ENCODE peak calls at places on chromosomes 5 and 9, in nine cellular contexts. N, T, F, U, Y, J, R, X and A are unnamed samples. For H3K4me1, the result is how much of the 10 kb centered on the place peaks cover.

GRCh38 chr5:171336486-171337206 is 27.6 kb downstream of the TLX3 start:
- DNase-seq in N (no peak), T (peak), F (peak), U (no peak), Y (no peak), J (peak), R (no peak), X (peak), A (peak)

GRCh38 chr5:122362361-122362760 is 50.3 kb downstream of the SNCAIP start:
- DNase-seq in N (no peak), T (no peak), F (no peak), U (no peak), Y (no peak), J (no peak), R (no peak), X (no peak), A (no peak)

GRCh38 chr9:125924351-125924750 is 177.2 kb downstream of the PBX3 start:
- DNase-seq in N (no peak), T (no peak), F (no peak), U (no peak), Y (no peak), J (no peak), R (no peak), X (no peak), A (no peak)

GRCh38 chr5:181167814-181168488 is 20.6 kb downstream of the OR2V2 start:
- DNase-seq in N (no peak), T (no peak), F (no peak), U (peak), Y (no peak), J (peak), R (no peak), X (peak), A (no peak)

GRCh38 chr9:70421020-70421271 is 6.5 kb upstream of the KLF9 start:
- DNase-seq in N (no peak), T (no peak), F (no peak), U (no peak), Y (no peak), J (no peak), R (no peak), X (no peak), A (no peak)

GRCh38 chr9:21750021-21750735 is 52.3 kb upstream of the MTAP start:
- DNase-seq in N (no peak), T (no peak), F (no peak), U (no peak), Y (no peak), J (no peak), R (no peak), X (no peak), A (no peak)

GRCh38 chr5:142587354-142587965 is 98.4 kb downstream of the FGF1 start:
- DNase-seq in N (no peak), T (peak), F (peak), U (peak), Y (no peak), J (peak), R (no peak), X (peak), A (no peak)

GRCh38 chr9:118395415-118395814 is 691.2 kb downstream of the TLR4 start:
- DNase-seq in N (no peak), T (no peak), F (no peak), U (no peak), Y (no peak), J (no peak), R (no peak), X (no peak), A (no peak)

GRCh38 chr5:62042007-62042406 is 264.0 kb upstream of the KIF2A start:
- DNase-seq in N (no peak), T (no peak), F (no peak), U (no peak), Y (no peak), J (no peak), R (no peak), X (no peak), A (no peak)

GRCh38 chr5:102971693-102972293 is 148.1 kb downstream of the GIN1 start:
- DNase-seq in N (no peak), T (peak), F (no peak), U (no peak), Y (no peak), J (peak), R (no peak), X (peak), A (no peak)

GRCh38 chr9:81410201-81410600 is 279.1 kb downstream of the TLE1 start:
- DNase-seq in N (no peak), T (peak), F (no peak), U (no peak), Y (no peak), J (no peak), R (no peak), X (no peak), A (no peak)

GRCh38 chr9:19940808-19941207 is 152.0 kb upstream of the SLC24A2 start:
- DNase-seq in N (no peak), T (no peak), F (no peak), U (no peak), Y (no peak), J (no peak), R (no peak), X (no peak), A (no peak)

GRCh38 chr5:169012471-169012870 is 288.5 kb downstream of the SLIT3 start:
- DNase-seq in N (no peak), T (no peak), F (no peak), U (no peak), Y (no peak), J (no peak), R (no peak), X (no peak), A (no peak)

GRCh38 chr9:26974927-26975326 is 18.7 kb downstream of the IFT74 start:
- DNase-seq in N (no peak), T (no peak), F (no peak), U (no peak), Y (no peak), J (no peak), R (no peak), X (peak), A (no peak)

GRCh38 chr9:121985792-121986494 is 107.2 kb downstream of the TTLL11 start:
- DNase-seq in N (no peak), T (no peak), F (peak), U (no peak), Y (no peak), J (no peak), R (no peak), X (no peak), A (no peak)

GRCh38 chr5:98604301-98604700 is 169.2 kb upstream of the RGMB start:
- DNase-seq in N (no peak), T (no peak), F (no peak), U (no peak), Y (no peak), J (no peak), R (no peak), X (no peak), A (no peak)

GRCh38 chr9:109467936-109468335 is 30.2 kb downstream of the PTPN3 start:
- DNase-seq in N (no peak), T (no peak), F (no peak), U (no peak), Y (no peak), J (peak), R (no peak), X (peak), A (no peak)

GRCh38 chr9:23563497-23563896 is 262.5 kb downstream of the ELAVL2 start:
- DNase-seq in N (no peak), T (no peak), F (no peak), U (no peak), Y (no peak), J (no peak), R (no peak), X (no peak), A (no peak)

GRCh38 chr9:76216161-76216649 is 178.0 kb downstream of the RFK start:
- DNase-seq in N (no peak), T (peak), F (no peak), U (no peak), Y (no peak), J (no peak), R (no peak), X (no peak), A (no peak)

GRCh38 chr5:17190242-17190778 is 27.1 kb upstream of the BASP1 start:
- DNase-seq in N (peak), T (peak), F (peak), U (peak), Y (peak), J (peak), R (peak), X (peak), A (no peak)

GRCh38 chr9:90956026-90956810 is 154.6 kb downstream of the SYK start:
- DNase-seq in N (no peak), T (no peak), F (no peak), U (no peak), Y (peak), J (no peak), R (no peak), X (no peak), A (no peak)

GRCh38 chr9:134644715-134645606 is 3.4 kb downstream of the COL5A1 start:
- DNase-seq in N (peak), T (no peak), F (peak), U (peak), Y (peak), J (peak), R (peak), X (peak), A (peak)

GRCh38 chr9:115289757-115290208 is 171.8 kb upstream of the TNC start:
- DNase-seq in N (no peak), T (no peak), F (peak), U (no peak), Y (no peak), J (peak), R (no peak), X (no peak), A (no peak)

GRCh38 chr5:174056064-174056842 is 10.7 kb downstream of the NSG2 start:
- DNase-seq in N (no peak), T (no peak), F (no peak), U (no peak), Y (no peak), J (peak), R (no peak), X (no peak), A (no peak)

GRCh38 chr5:168479166-168479565 is 7.1 kb upstream of the RARS1 start:
- DNase-seq in N (no peak), T (no peak), F (no peak), U (no peak), Y (no peak), J (no peak), R (no peak), X (no peak), A (no peak)

GRCh38 chr9:90107021-90107771 is 502.4 kb downstream of the GADD45G start:
- DNase-seq in N (peak), T (no peak), F (peak), U (peak), Y (peak), J (no peak), R (peak), X (no peak), A (peak)

GRCh38 chr5:147411612-147412310 is 98.1 kb downstream of the DPYSL3 start:
- DNase-seq in N (no peak), T (no peak), F (no peak), U (no peak), Y (no peak), J (no peak), R (no peak), X (no peak), A (no peak)

GRCh38 chr5:96279796-96280542 is 153.1 kb downstream of the PCSK1 start:
- DNase-seq in N (no peak), T (no peak), F (no peak), U (no peak), Y (no peak), J (no peak), R (no peak), X (no peak), A (no peak)

GRCh38 chr5:149931992-149932436 is 12.6 kb downstream of the PDE6A start:
- DNase-seq in N (no peak), T (no peak), F (no peak), U (no peak), Y (no peak), J (no peak), R (no peak), X (no peak), A (no peak)

GRCh38 chr5:65334077-65334476 is 147.6 kb downstream of the ADAMTS6 start:
- DNase-seq in N (no peak), T (no peak), F (no peak), U (peak), Y (no peak), J (peak), R (no peak), X (no peak), A (peak)

GRCh38 chr5:121500262-121500792 is 351.4 kb upstream of the FTMT start:
- DNase-seq in N (no peak), T (no peak), F (no peak), U (no peak), Y (no peak), J (no peak), R (no peak), X (no peak), A (no peak)

GRCh38 chr9:135961811-135962695 is 880 bp upstream of the UBAC1 start:
- DNase-seq in N (no peak), T (no peak), F (no peak), U (no peak), Y (no peak), J (no peak), R (no peak), X (no peak), A (no peak)

GRCh38 chr9:1032181-1032580 is 18.0 kb upstream of the DMRT2 start:
- DNase-seq in N (no peak), T (no peak), F (no peak), U (no peak), Y (no peak), J (no peak), R (no peak), X (no peak), A (no peak)

GRCh38 chr9:26262431-26262830 is 584.2 kb upstream of the TUSC1 start:
- DNase-seq in N (no peak), T (no peak), F (no peak), U (no peak), Y (no peak), J (no peak), R (no peak), X (no peak), A (no peak)

GRCh38 chr9:98289811-98290210 is 34.4 kb upstream of the TBC1D2 start:
- DNase-seq in N (no peak), T (no peak), F (no peak), U (no peak), Y (no peak), J (no peak), R (no peak), X (no peak), A (no peak)

GRCh38 chr9:129242191-129242953 is 64.3 kb upstream of the IER5L start:
- DNase-seq in N (no peak), T (no peak), F (no peak), U (no peak), Y (no peak), J (no peak), R (no peak), X (no peak), A (no peak)

GRCh38 chr9:98851730-98852462 is 44.4 kb downstream of the GALNT12 start:
- DNase-seq in N (no peak), T (no peak), F (no peak), U (no peak), Y (no peak), J (no peak), R (no peak), X (no peak), A (no peak)

GRCh38 chr5:33848554-33848953 is 43.2 kb downstream of the ADAMTS12 start:
- DNase-seq in N (no peak), T (no peak), F (no peak), U (no peak), Y (no peak), J (no peak), R (no peak), X (no peak), A (no peak)

GRCh38 chr9:120680579-120680978 is 33.7 kb downstream of the MEGF9 start:
- DNase-seq in N (no peak), T (no peak), F (no peak), U (no peak), Y (no peak), J (no peak), R (no peak), X (no peak), A (no peak)
- H3K4me1 ChIP-seq in N (under half), T (under half), F (under half), U (under half), Y (under half), J (under half), R (under half), X (under half), A (under half)

GRCh38 chr9:137301086-137301947 is 754 bp downstream of the NRARP start:
- DNase-seq in N (no peak), T (peak), F (no peak), U (peak), Y (no peak), J (peak), R (peak), X (peak), A (peak)
- TF ChIP-seq CTCF in N (no peak), T (no peak), F (no peak), U (no peak), Y (no peak), J (no peak), R (peak), X (peak), A (no peak)

GRCh38 chr5:172830275-172830799 is 3.7 kb upstream of the ERGIC1 start:
- DNase-seq in N (no peak), T (no peak), F (no peak), U (no peak), Y (no peak), J (no peak), R (no peak), X (no peak), A (no peak)
- H3K27ac ChIP-seq in N (no peak), T (no peak), F (no peak), U (no peak), Y (no peak), J (no peak), R (no peak), X (no peak), A (no peak)

GRCh38 chr5:111972080-111972479 is 215.1 kb upstream of the NREP start:
- DNase-seq in N (no peak), T (no peak), F (no peak), U (no peak), Y (no peak), J (no peak), R (no peak), X (no peak), A (no peak)
- H3K4me1 ChIP-seq in N (under half), T (under half), F (under half), U (under half), Y (under half), J (under half), R (under half), X (under half), A (under half)

DNA sequence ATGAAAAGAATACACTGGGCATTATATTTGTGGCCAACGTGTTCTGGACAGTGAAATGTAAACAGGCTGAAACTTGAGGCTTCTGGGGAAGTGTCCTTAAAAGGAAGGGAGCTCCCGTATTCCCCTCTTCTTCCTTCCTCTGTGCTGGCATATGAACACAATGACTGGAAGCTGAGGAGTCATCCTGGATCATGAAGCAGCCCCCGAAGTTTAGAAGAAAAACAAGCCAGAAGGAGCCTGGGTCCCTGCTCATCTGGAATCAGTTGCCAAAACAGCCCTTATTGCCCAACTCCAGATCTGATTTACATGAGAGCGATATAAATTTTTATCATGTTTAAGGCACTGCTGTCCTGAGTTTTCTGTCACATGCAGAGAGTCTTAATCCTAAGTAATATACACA is 65.4 kb upstream of the SLC1A1 start:
- DNase-seq in N (no peak), T (no peak), F (no peak), U (no peak), Y (no peak), J (no peak), R (no peak), X (no peak), A (no peak)
- TF ChIP-seq CTCF in N (no peak), T (no peak), F (no peak), U (no peak), Y (no peak), J (no peak), R (no peak), X (no peak), A (no peak)